ENCODE peak calls at places on chromosomes 16 and 17, in four cellular contexts. R, E, I and F are unnamed samples.

GRCh38 chr17:36055921-36056320 is 8.2 kb upstream of the CCL18 start:
- DNase-seq in I (no peak), R (no peak), E (no peak), F (no peak)

GRCh38 chr17:78822552-78822951 is 18.1 kb downstream of the USP36 start:
- DNase-seq in R (no peak), E (no peak), I (no peak), F (no peak)

GRCh38 chr17:73592531-73592961 is 51.7 kb downstream of the SDK2 start:
- DNase-seq in R (no peak), I (no peak), E (no peak), F (no peak)

GRCh38 chr17:57090560-57091185 is 5.6 kb downstream of the AKAP1 start:
- DNase-seq in R (no peak), I (no peak), E (no peak), F (no peak)

GRCh38 chr16:80852261-80852872 is 48.0 kb upstream of the CDYL2 start:
- DNase-seq in I (peak), E (peak), R (no peak), F (peak)

GRCh38 chr16:78390070-78390469 is 290.6 kb downstream of the WWOX start:
- DNase-seq in I (no peak), E (no peak), R (no peak), F (no peak)

GRCh38 chr16:89308391-89309333 is 91.2 kb downstream of the ZNF778 start:
- DNase-seq in E (peak), R (no peak), I (no peak), F (peak)

GRCh38 chr16:11964761-11965539 is at the start of gene TNFRSF17:
- DNase-seq in I (no peak), R (peak), E (no peak), F (no peak)

GRCh38 chr17:1972429-1973160 is 52.5 kb downstream of the RTN4RL1 start:
- DNase-seq in I (no peak), R (no peak), E (no peak), F (no peak)

GRCh38 chr17:8997994-8998628 is 23.2 kb upstream of the NTN1 start:
- DNase-seq in I (peak), R (peak), E (peak), F (peak)

GRCh38 chr17:29369831-29370735 is 20.1 kb upstream of the TAOK1 start:
- DNase-seq in E (peak), R (peak), I (peak), F (peak)

GRCh38 chr16:4081577-4082021 is 34.6 kb downstream of the ADCY9 start:
- DNase-seq in I (no peak), R (no peak), E (no peak), F (no peak)

GRCh38 chr17:19328441-19329061 is 34.0 kb downstream of the B9D1 start:
- DNase-seq in E (no peak), R (no peak), I (no peak), F (peak)

GRCh38 chr16:79156761-79157160 is 443.8 kb downstream of the MAF start:
- DNase-seq in I (no peak), R (no peak), E (no peak), F (no peak)

GRCh38 chr17:31591924-31592323 is 200.4 kb downstream of the RAB11FIP4 start:
- DNase-seq in I (no peak), E (no peak), R (no peak), F (no peak)

GRCh38 chr17:31698751-31699150 is 160.3 kb downstream of the COPRS start:
- DNase-seq in I (no peak), E (no peak), R (no peak), F (no peak)

GRCh38 chr17:37219876-37220608 is 155.7 kb upstream of the C17orf78 start:
- DNase-seq in R (no peak), E (no peak), I (no peak), F (no peak)

GRCh38 chr16:46629331-46629843 is 8.2 kb upstream of the SHCBP1 start:
- DNase-seq in I (peak), R (no peak), E (peak), F (no peak)

GRCh38 chr16:62224810-62225209 is 188.6 kb upstream of the CDH8 start:
- DNase-seq in E (no peak), R (no peak), I (no peak), F (no peak)

GRCh38 chr17:18980682-18981384 is 23.7 kb downstream of the FAM83G start:
- DNase-seq in E (no peak), I (peak), R (no peak), F (no peak)

GRCh38 chr16:15705064-15705565 is 55.1 kb downstream of the NDE1 start:
- DNase-seq in E (no peak), I (no peak), R (no peak), F (no peak)

GRCh38 chr17:52181842-52182241 is 23.3 kb upstream of the CA10 start:
- DNase-seq in I (no peak), E (no peak), R (no peak), F (no peak)

GRCh38 chr16:25140459-25140858 is 28.9 kb downstream of the LCMT1 start:
- DNase-seq in I (no peak), R (no peak), E (no peak), F (no peak)

GRCh38 chr17:54903375-54903774 is 2.7 kb downstream of the TOM1L1 start:
- DNase-seq in E (no peak), I (peak), R (no peak), F (no peak)

GRCh38 chr17:80822700-80823410 is 168.8 kb upstream of the CHMP6 start:
- DNase-seq in I (no peak), R (no peak), E (no peak), F (no peak)

GRCh38 chr16:85276741-85277140 is 164.5 kb upstream of the CIBAR2 start:
- DNase-seq in R (no peak), I (no peak), E (no peak), F (no peak)

GRCh38 chr17:63916566-63917185 is 2.0 kb downstream of the GH1 start:
- DNase-seq in I (no peak), R (no peak), E (no peak), F (peak)

GRCh38 chr16:57589374-57589773 is 39.1 kb upstream of the ADGRG1 start:
- DNase-seq in I (no peak), E (peak), R (peak), F (no peak)

GRCh38 chr16:57591086-57591869 is 37.2 kb upstream of the ADGRG1 start:
- DNase-seq in R (no peak), E (peak), I (peak), F (peak)

GRCh38 chr16:57590654-57591085 is 37.8 kb upstream of the ADGRG1 start:
- DNase-seq in I (peak), E (peak), R (no peak), F (no peak)

GRCh38 chr16:57591870-57592485 is 36.5 kb upstream of the ADGRG1 start:
- DNase-seq in R (no peak), I (no peak), E (no peak), F (no peak)

GRCh38 chr16:57588821-57589220 is 39.6 kb upstream of the ADGRG1 start:
- DNase-seq in E (no peak), I (no peak), R (no peak), F (no peak)
- TF ChIP-seq NR2C2 in E (no peak), I (no peak), R (no peak), F (no peak)

DNA sequence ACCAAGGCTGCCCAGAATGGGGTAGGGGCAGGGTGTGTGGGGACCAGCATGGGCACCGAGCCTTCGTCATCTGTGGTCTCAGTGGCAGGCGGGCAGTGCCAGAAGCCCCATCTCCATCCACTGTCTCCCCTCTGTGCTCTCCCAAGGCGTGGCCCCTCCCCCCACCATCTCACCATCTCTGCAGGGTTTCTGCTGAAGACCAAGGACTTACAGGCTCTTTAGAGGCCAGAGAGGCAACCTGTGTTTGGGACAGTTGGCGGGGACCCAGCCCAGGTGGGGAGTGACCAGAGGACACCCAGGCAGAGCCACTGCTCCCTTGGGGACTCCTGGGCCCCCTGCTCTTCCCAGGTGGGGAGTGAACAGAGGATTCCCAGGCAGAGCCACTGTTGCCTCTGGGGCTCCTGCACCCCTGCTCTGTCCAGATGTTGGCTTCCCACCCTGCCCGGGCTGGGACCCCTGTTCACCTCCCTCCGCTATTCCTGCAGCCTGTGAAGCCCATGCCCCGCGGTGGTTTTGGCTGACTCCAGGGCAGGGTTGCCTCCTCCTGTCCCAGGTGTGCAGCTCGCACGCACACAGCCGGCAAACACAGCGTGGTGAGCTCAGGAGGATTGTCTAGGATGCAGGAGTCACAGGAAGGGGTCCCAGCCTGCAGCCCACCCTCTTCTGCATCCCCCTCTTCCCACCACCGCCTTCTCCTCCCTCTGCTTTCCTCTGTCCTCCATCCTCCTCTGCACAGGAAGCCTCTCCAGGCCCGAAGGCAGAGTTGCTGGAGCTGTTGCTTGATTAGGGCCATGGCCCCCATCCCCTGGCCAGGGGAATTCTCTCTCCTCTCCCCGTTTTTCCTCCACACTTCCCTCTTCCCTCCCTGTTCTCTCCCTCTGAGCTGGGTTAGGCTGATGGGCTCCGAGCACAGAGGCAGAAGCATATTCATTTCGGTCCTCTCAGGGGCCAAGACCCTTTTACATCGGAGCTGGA is 45.0 kb downstream of the SLC7A5 start:
- DNase-seq in I (no peak), R (no peak), E (no peak), F (no peak)
- TF ChIP-seq NR2C2 in I (no peak), R (no peak), E (no peak), F (no peak)

GRCh38 chr16:50636865-50637374 is 44.2 kb downstream of the SNX20 start:
- DNase-seq in R (no peak), I (peak), E (no peak), F (no peak)

GRCh38 chr16:50640391-50640790 is 40.7 kb downstream of the SNX20 start:
- DNase-seq in R (no peak), E (no peak), I (no peak), F (no peak)

GRCh38 chr16:50640919-50641817 is 39.9 kb downstream of the SNX20 start:
- DNase-seq in I (no peak), R (no peak), E (no peak), F (no peak)

GRCh38 chr16:50637716-50638602 is 43.2 kb downstream of the SNX20 start:
- DNase-seq in I (no peak), E (no peak), R (no peak), F (no peak)

DNA sequence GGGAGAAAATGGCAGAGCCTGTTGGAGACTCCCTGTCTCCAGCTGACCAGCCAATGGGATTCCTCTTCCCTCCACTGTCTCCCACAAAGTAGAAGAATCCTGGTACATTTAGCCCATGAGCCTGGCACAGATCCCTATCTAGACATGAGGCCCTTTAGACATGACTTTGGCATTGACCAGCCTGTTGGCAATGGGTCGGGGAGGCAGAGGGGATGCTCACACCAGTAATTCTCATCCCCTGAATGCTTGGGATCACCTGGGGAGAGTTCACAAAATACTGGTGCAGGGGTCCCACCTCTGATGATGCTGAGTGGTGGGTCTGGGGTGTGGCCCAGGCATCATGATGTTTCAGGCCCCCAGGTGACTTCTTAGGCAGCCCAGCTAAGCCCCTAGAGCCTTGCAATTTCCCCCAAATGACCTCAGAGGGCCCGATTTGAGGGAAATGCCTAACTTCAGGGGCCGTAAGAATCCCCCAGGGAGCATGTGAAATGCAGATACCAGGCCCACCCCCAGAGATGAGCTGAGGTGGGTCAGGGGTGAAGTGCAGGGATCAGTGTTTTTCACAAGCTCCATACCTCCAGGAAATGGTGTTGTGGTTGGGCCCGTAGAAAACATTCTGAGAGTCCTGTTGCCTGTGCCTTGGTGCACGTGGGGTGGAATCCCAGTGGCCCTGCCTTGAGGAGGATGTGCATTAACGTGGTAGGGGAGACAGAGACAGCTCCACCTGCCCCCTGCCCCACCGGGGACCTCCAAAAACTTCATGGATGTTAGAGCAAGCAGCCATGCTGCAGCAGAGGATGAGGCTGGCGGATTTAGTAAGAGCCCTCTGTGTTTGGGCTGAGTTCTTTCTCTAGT is 42.1 kb downstream of the SNX20 start:
- DNase-seq in E (no peak), I (no peak), R (no peak), F (no peak)
- TF ChIP-seq NR2C2 in E (no peak), I (no peak), R (no peak), F (no peak)

GRCh38 chr17:12078791-12079190 is 58.1 kb downstream of the MAP2K4 start:
- DNase-seq in R (no peak), E (no peak), I (no peak), F (no peak)
- TF ChIP-seq NR2C2 in R (no peak), E (no peak), I (no peak), F (no peak)

GRCh38 chr17:49861150-49861884 is 13.4 kb upstream of the TAC4 start:
- DNase-seq in R (no peak), I (peak), E (peak), F (no peak)
- TF ChIP-seq NR2C2 in R (no peak), I (peak), E (no peak), F (no peak)

DNA sequence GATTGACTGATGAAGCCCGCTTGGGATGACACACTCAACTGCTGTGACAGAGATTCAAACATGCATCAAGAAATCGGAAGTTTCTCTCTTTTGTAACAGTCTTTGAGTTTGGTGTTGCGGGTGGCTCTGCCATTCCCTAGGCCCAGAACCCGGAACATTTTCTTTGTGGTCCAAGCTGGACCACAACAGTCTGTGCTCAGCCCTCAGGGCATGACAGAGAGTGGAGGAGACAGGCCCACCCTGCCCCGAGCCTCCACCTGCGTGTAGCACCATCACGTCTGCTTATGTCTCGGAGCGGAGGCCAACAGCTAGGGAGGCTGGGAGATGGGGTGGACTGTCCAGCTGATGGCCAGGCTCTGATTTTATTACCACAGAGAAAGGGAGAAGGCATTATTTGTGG is 64.5 kb downstream of the SHISA6 start:
- DNase-seq in I (no peak), R (no peak), E (no peak), F (no peak)
- TF ChIP-seq NR2C2 in I (no peak), R (no peak), E (no peak), F (no peak)

DNA sequence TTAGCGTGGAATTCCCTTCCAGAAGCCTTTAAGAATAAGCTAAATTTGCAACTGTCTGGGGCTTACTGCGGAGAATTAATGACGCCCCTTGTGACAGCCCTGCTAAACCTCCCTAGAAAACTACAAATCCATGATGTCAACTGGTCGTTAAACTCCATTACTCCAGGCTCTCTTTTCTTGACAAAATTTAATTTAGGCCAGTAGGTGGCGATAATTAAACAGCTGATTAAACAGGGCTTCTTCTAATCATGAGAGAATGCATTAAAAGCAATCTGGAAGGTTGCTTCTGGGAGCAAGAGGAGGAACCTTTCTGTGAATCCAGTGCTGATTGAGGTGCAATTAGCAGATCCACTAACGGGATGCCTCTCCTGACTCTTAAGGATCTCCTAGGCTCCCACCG is 8.1 kb upstream of the NLRP1 start:
- DNase-seq in E (no peak), I (peak), R (no peak), F (no peak)
- TF ChIP-seq NR2C2 in E (no peak), I (no peak), R (no peak), F (no peak)

GRCh38 chr17:59853168-59853918 is 39.4 kb downstream of the TUBD1 start:
- DNase-seq in I (peak), E (peak), R (no peak), F (peak)
- TF ChIP-seq NR2C2 in I (peak), E (no peak), R (no peak), F (no peak)